ENCODE peak calls at places on chromosomes 2 and 18, in four cellular contexts. D is stomach, M is Peyer's patch, Q is suprapubic skin. S is an unnamed sample.

GRCh38 chr2:207434288-207434687 is 95.5 kb upstream of the CREB1 start:
- DNase-seq in D (no peak), M (no peak), Q (no peak), S (no peak)

GRCh38 chr2:43136862-43137261 is 89.5 kb downstream of the ZFP36L2 start:
- DNase-seq in D (no peak), M (peak), Q (no peak), S (no peak)

GRCh38 chr2:68429311-68429826 is 37.7 kb downstream of the FBXO48 start:
- DNase-seq in Q (no peak), M (no peak), D (no peak), S (no peak)

GRCh38 chr18:13003466-13003896 is 12.3 kb downstream of the CEP192 start:
- DNase-seq in M (no peak), Q (no peak), D (peak), S (peak)

GRCh38 chr18:35378206-35378795 is 1.2 kb upstream of the ZNF396 start:
- DNase-seq in M (no peak), D (no peak), Q (no peak), S (no peak)

GRCh38 chr2:203692039-203692710 is 14.3 kb upstream of the CD28 start:
- DNase-seq in D (no peak), Q (no peak), M (no peak), S (no peak)

GRCh38 chr2:162118166-162119031 is 33.6 kb downstream of the GCG start:
- DNase-seq in D (no peak), M (no peak), Q (no peak), S (no peak)

GRCh38 chr2:162710282-162710891 is 128.2 kb downstream of the KCNH7 start:
- DNase-seq in D (peak), Q (no peak), M (no peak), S (no peak)

GRCh38 chr2:140033638-140034037 is 1253.4 kb upstream of the NXPH2 start:
- DNase-seq in M (no peak), D (no peak), Q (no peak), S (no peak)

GRCh38 chr2:159903404-159904126 is 105.6 kb upstream of the CD302 start:
- DNase-seq in M (peak), D (peak), Q (no peak), S (no peak)

GRCh38 chr2:238061310-238062202 is 755 bp downstream of the SCLY start:
- DNase-seq in M (peak), Q (peak), D (no peak), S (no peak)

GRCh38 chr18:51089691-51090090 is 59.7 kb downstream of the SMAD4 start:
- DNase-seq in D (no peak), M (no peak), Q (no peak), S (no peak)

GRCh38 chr2:137951606-137952005 is 12.7 kb upstream of the HNMT start:
- DNase-seq in Q (no peak), D (no peak), M (no peak), S (no peak)

GRCh38 chr2:1972948-1973347 is 228.6 kb upstream of the PXDN start:
- DNase-seq in Q (no peak), D (no peak), M (no peak), S (no peak)

GRCh38 chr2:27916293-27917015 is 25.9 kb downstream of the BABAM2 start:
- DNase-seq in Q (no peak), D (no peak), M (no peak), S (no peak)

GRCh38 chr2:135820003-135820618 is 16.9 kb downstream of the LCT start:
- DNase-seq in M (no peak), Q (no peak), D (no peak), S (no peak)

GRCh38 chr2:137737559-137737958 is 226.7 kb upstream of the HNMT start:
- DNase-seq in M (no peak), Q (no peak), D (no peak), S (no peak)

GRCh38 chr18:62919109-62919838 is 203.9 kb downstream of the PHLPP1 start:
- DNase-seq in Q (no peak), M (no peak), D (no peak), S (no peak)

GRCh38 chr2:10097352-10098148 is 17.3 kb upstream of the CYS1 start:
- DNase-seq in M (peak), Q (peak), D (peak), S (peak)

GRCh38 chr2:236348976-236349375 is 84.8 kb upstream of the ASB18 start:
- DNase-seq in Q (no peak), D (no peak), M (no peak), S (no peak)

GRCh38 chr2:162732946-162733698 is 105.4 kb downstream of the KCNH7 start:
- DNase-seq in M (no peak), D (peak), Q (no peak), S (no peak)

GRCh38 chr2:65671670-65672069 is 239.3 kb upstream of the SPRED2 start:
- DNase-seq in D (no peak), M (no peak), Q (no peak), S (no peak)

GRCh38 chr2:32770360-32770759 is 142.5 kb downstream of the TTC27 start:
- DNase-seq in Q (no peak), M (no peak), D (no peak), S (no peak)

GRCh38 chr2:239298126-239298804 is 102.6 kb downstream of the HDAC4 start:
- DNase-seq in M (peak), D (no peak), Q (peak), S (no peak)

GRCh38 chr2:10935953-10936942 is 24.5 kb downstream of the KCNF1 start:
- DNase-seq in D (no peak), M (no peak), Q (no peak), S (no peak)

GRCh38 chr18:52326001-52326400 is 14.0 kb upstream of the DCC start:
- DNase-seq in Q (no peak), M (no peak), D (no peak), S (no peak)

GRCh38 chr2:135585586-135585985 is 54.3 kb downstream of the R3HDM1 start:
- DNase-seq in Q (no peak), M (no peak), D (no peak), S (no peak)

GRCh38 chr2:29192526-29192925 is 77.3 kb downstream of the CLIP4 start:
- DNase-seq in D (no peak), M (no peak), Q (no peak), S (no peak)

GRCh38 chr2:216108310-216108966 is 710 bp upstream of the XRCC5 start:
- DNase-seq in D (no peak), Q (no peak), M (no peak), S (no peak)

GRCh38 chr2:12044857-12045256 is 298.4 kb downstream of the LPIN1 start:
- DNase-seq in M (no peak), Q (no peak), D (no peak), S (no peak)

GRCh38 chr18:24362757-24363156 is 34.9 kb downstream of the OSBPL1A start:
- DNase-seq in Q (no peak), D (no peak), M (no peak), S (no peak)

GRCh38 chr2:144890828-144891227 is 370.9 kb upstream of the ZEB2 start:
- DNase-seq in M (no peak), Q (no peak), D (no peak), S (no peak)

DNA sequence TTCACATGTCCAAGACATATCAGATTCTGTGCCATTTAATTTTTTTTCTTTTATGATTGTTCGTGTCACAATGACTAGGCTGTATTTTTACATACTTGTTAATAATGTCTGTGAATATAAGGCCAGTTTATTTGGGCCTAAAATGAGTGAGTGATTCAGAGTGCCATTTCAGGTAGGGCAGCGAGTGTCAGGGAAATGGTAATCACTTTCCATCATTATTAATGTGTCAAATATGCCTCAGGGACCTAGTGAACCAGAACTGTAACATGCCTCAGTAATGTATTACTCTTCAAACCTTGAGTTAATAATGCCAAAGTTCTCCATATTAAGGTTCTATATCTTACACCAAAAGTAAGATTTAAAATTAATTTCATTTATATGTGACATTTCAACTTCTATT is 8.6 kb downstream of the FAM171B start:
- DNase-seq in D (no peak), Q (no peak), M (no peak), S (no peak)
- H3K4me3 ChIP-seq in D (no peak), Q (no peak), M (no peak), S (no peak)

GRCh38 chr2:20446917-20447436 is at the start of gene RHOB:
- DNase-seq in Q (peak), D (peak), M (peak), S (peak)

GRCh38 chr2:20448246-20449046 is 1.6 kb downstream of the RHOB start:
- DNase-seq in M (no peak), Q (peak), D (peak), S (peak)

GRCh38 chr2:20446280-20446916 is 476 bp upstream of the RHOB start:
- DNase-seq in D (peak), Q (peak), M (no peak), S (peak)

GRCh38 chr2:20449501-20450200 is 2.8 kb downstream of the RHOB start:
- DNase-seq in Q (peak), M (no peak), D (peak), S (no peak)

GRCh38 chr2:20447437-20448245 is 767 bp downstream of the RHOB start:
- DNase-seq in M (peak), D (peak), Q (peak), S (peak)
- TF ChIP-seq POLR2A in M (no peak), D (no peak), Q (no peak), S (peak)

DNA sequence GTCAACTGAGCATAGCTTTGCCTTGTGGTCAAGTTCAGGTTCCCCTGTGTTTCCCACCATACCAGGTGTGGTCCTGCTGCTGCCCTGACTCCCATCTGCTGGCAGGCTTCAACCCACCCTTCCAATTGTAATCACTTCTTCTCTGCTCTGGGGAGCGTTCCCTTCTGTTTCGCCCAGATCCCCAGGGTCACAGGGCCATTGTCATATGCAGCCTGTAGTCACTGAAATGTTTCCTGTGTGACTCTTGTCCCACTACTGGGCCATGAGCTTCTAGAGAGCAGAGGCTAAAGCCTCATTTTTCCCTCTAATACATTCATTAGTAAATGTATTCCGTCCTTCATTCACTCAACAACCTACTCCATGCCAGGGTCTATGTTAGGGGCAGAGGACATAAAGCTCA is 75.0 kb upstream of the LAPTM4A start:
- DNase-seq in Q (no peak), M (no peak), D (no peak), S (no peak)
- H3K27ac ChIP-seq in Q (no peak), M (no peak), D (no peak), S (no peak)

GRCh38 chr18:3597159-3597977 is 147.4 kb downstream of the TGIF1 start:
- DNase-seq in D (no peak), M (no peak), Q (no peak), S (no peak)
- H3K4me3 ChIP-seq in D (no peak), M (no peak), Q (no peak), S (no peak)

GRCh38 chr2:233473386-233473791 is 93.2 kb downstream of the USP40 start:
- DNase-seq in M (no peak), Q (no peak), D (peak), S (no peak)

GRCh38 chr2:233476651-233477547 is 89.7 kb downstream of the USP40 start:
- DNase-seq in M (peak), Q (no peak), D (no peak), S (no peak)

GRCh38 chr2:233471291-233472035 is 95.1 kb downstream of the USP40 start:
- DNase-seq in D (peak), Q (peak), M (no peak), S (no peak)

GRCh38 chr2:233476083-233476410 is 90.5 kb downstream of the USP40 start:
- DNase-seq in M (no peak), D (peak), Q (no peak), S (no peak)

GRCh38 chr2:233473878-233474277 is 92.7 kb downstream of the USP40 start:
- DNase-seq in D (peak), Q (no peak), M (no peak), S (no peak)
- TF ChIP-seq POLR2A in D (no peak), Q (no peak), M (no peak), S (no peak)

S was measured in ovary.